ENCODE peak calls at places on chromosomes 12 and 14, in nine cellular contexts. B, A, Y, G, I, O, C, Q and X are unnamed samples.

GRCh38 chr12:116366456-116366776 is 88.9 kb upstream of the MED13L start:
- DNase-seq in C (no peak), Q (peak; percentile 41), I (no peak), G (no peak), B (peak; percentile 58), A (no peak), Y (no peak), O (no peak), X (no peak)

GRCh38 chr12:79935624-79936040 is 735 bp upstream of the PPP1R12A start:
- DNase-seq in O (no peak), Q (no peak), A (peak; percentile 34), C (no peak), B (no peak), I (no peak), Y (no peak), G (no peak), X (no peak)

GRCh38 chr14:91464615-91465205 is 45.4 kb downstream of the PPP4R3A start:
- DNase-seq in A (no peak), Y (no peak), G (no peak), O (no peak), Q (no peak), C (no peak), I (no peak), B (no peak), X (no peak)

GRCh38 chr14:95290021-95290420 is 29.7 kb downstream of the CLMN start:
- DNase-seq in A (no peak), B (no peak), Q (no peak), G (no peak), Y (no peak), C (no peak), O (no peak), I (no peak), X (no peak)

GRCh38 chr14:103136388-103137271 is 13.4 kb downstream of the TNFAIP2 start:
- DNase-seq in Y (no peak), Q (peak; percentile 45), B (peak; percentile 71), A (no peak), O (no peak), C (no peak), G (no peak), I (no peak), X (no peak)

GRCh38 chr14:91413547-91414474 is 3.8 kb downstream of the CCDC88C start:
- DNase-seq in Y (no peak), Q (peak; percentile 88), G (no peak), O (no peak), A (peak; percentile 32), C (no peak), I (peak; percentile 55), B (peak; percentile 87), X (no peak)

GRCh38 chr14:104882325-104882973 is 17.4 kb downstream of the CEP170B start:
- DNase-seq in B (peak; percentile 78), O (peak; percentile 4), A (no peak), Q (peak; percentile 77), C (peak; percentile 79), G (no peak), I (no peak), Y (no peak), X (no peak)

GRCh38 chr12:68623984-68624383 is 13.3 kb downstream of the RAP1B start:
- DNase-seq in I (no peak), Y (no peak), C (no peak), Q (no peak), B (no peak), G (no peak), O (no peak), A (no peak), X (no peak)

GRCh38 chr14:102164241-102164641 is 24.5 kb downstream of the WDR20 start:
- DNase-seq in Y (no peak), I (no peak), C (no peak), A (no peak), O (no peak), G (no peak), Q (no peak), B (no peak), X (no peak)

GRCh38 chr14:73180385-73180805 is 44.1 kb downstream of the PSEN1 start:
- DNase-seq in B (no peak), A (no peak), I (no peak), O (no peak), C (no peak), G (no peak), Y (no peak), Q (no peak), X (no peak)

GRCh38 chr14:64682173-64682710 is 22.0 kb upstream of the PLEKHG3 start:
- DNase-seq in O (no peak), G (no peak), Y (peak; percentile 83), I (no peak), C (no peak), B (peak; percentile 76), Q (peak; percentile 60), A (no peak), X (peak; percentile 89)

GRCh38 chr12:52186135-52186840 is 5.5 kb downstream of the KRT80 start:
- DNase-seq in G (no peak), B (no peak), C (no peak), Q (no peak), I (no peak), A (no peak), Y (no peak), O (no peak), X (no peak)

GRCh38 chr14:88470542-88471440 is 84.0 kb downstream of the PTPN21 start:
- DNase-seq in A (no peak), Y (no peak), C (no peak), G (no peak), B (no peak), I (no peak), Q (no peak), O (no peak), X (no peak)

GRCh38 chr12:65876898-65877721 is 52.8 kb downstream of the HMGA2 start:
- DNase-seq in A (no peak), B (no peak), I (no peak), O (no peak), Y (no peak), C (no peak), Q (no peak), G (no peak), X (peak; percentile 88)

GRCh38 chr14:95265106-95266094 is 54.3 kb downstream of the CLMN start:
- DNase-seq in B (no peak), O (no peak), A (no peak), I (no peak), C (no peak), Q (peak; percentile 73), G (no peak), Y (no peak), X (no peak)

GRCh38 chr12:67999244-67999643 is 10.0 kb downstream of the IFNG-AS1 start:
- DNase-seq in O (no peak), B (no peak), I (no peak), G (no peak), Q (no peak), A (no peak), C (no peak), Y (no peak), X (no peak)

GRCh38 chr12:131035268-131035681 is 81.6 kb downstream of the ADGRD1 start:
- DNase-seq in B (peak; percentile 55), Q (no peak), G (no peak), Y (no peak), I (no peak), A (no peak), O (no peak), C (no peak), X (no peak)

GRCh38 chr12:94208433-94208921 is 60.1 kb downstream of the PLXNC1 start:
- DNase-seq in Y (no peak), A (no peak), I (peak; percentile 7), G (no peak), O (no peak), B (no peak), Q (no peak), C (no peak), X (no peak)

GRCh38 chr12:40473979-40474378 is 218.3 kb upstream of the CNTN1 start:
- DNase-seq in G (no peak), Y (no peak), I (no peak), B (no peak), Q (no peak), A (no peak), C (no peak), O (no peak), X (no peak)

GRCh38 chr12:119642986-119643385 is 24.9 kb upstream of the PRKAB1 start:
- DNase-seq in Y (no peak), G (no peak), O (peak; percentile 32), Q (no peak), A (no peak), C (no peak), I (no peak), B (no peak), X (no peak)

GRCh38 chr14:22613091-22613695 is 15.1 kb downstream of the ABHD4 start:
- DNase-seq in A (no peak), I (no peak), B (no peak), G (no peak), O (no peak), C (no peak), Y (no peak), Q (no peak), X (no peak)

GRCh38 chr14:81509838-81510452 is 23.7 kb downstream of the SEL1L start:
- DNase-seq in I (no peak), O (no peak), G (no peak), Y (no peak), Q (no peak), C (peak; percentile 31), A (no peak), B (no peak), X (no peak)

GRCh38 chr12:48995061-48995879 is 3.9 kb downstream of the DDN start:
- DNase-seq in Q (peak; percentile 81), C (peak; percentile 100), I (no peak), G (no peak), B (peak; percentile 77), Y (peak; percentile 47), A (peak; percentile 33), O (peak; percentile 87), X (peak; percentile 94)

GRCh38 chr12:6772331-6772695 is at the start of gene LAG3:
- DNase-seq in O (no peak), A (no peak), G (no peak), Y (no peak), I (no peak), B (peak; percentile 70), Q (no peak), C (no peak), X (no peak)

GRCh38 chr12:64219135-64219534 is 3.0 kb downstream of the KICS2 start:
- DNase-seq in G (no peak), O (no peak), I (no peak), C (no peak), Q (no peak), Y (no peak), A (no peak), B (no peak), X (no peak)

GRCh38 chr12:674272-674781 is 11.1 kb upstream of the NINJ2 start:
- DNase-seq in O (no peak), Y (no peak), B (no peak), I (peak; percentile 55), Q (no peak), G (peak; percentile 19), C (no peak), A (peak; percentile 80), X (no peak)

GRCh38 chr14:82855912-82856381 is 1322.3 kb upstream of the SEL1L start:
- DNase-seq in I (no peak), C (no peak), Y (no peak), Q (no peak), O (no peak), B (no peak), G (no peak), A (no peak), X (no peak)

GRCh38 chr12:71277866-71278265 is 120.1 kb upstream of the TSPAN8 start:
- DNase-seq in I (no peak), Y (no peak), Q (no peak), A (no peak), C (no peak), G (no peak), B (no peak), O (no peak), X (no peak)

GRCh38 chr12:56635539-56636117 is 5.5 kb upstream of the BAZ2A start:
- DNase-seq in A (no peak), C (no peak), I (no peak), O (no peak), B (no peak), Y (no peak), Q (no peak), G (no peak), X (no peak)

GRCh38 chr14:52840916-52841315 is 49.5 kb upstream of the GNPNAT1 start:
- DNase-seq in Y (no peak), G (no peak), A (no peak), B (no peak), I (no peak), O (no peak), Q (peak; percentile 18), C (no peak), X (no peak)

GRCh38 chr14:69573841-69574265 is 818 bp downstream of the CCDC177 start:
- DNase-seq in Y (no peak), I (no peak), Q (no peak), C (peak; percentile 76), G (no peak), B (no peak), O (no peak), A (no peak), X (no peak)